ENCODE peak calls at places on chromosomes 5 and 9, in seven cellular contexts. P is IMR-90, X is neuronal stem cell, U is H9, V is mesendoderm, S is trophoblast cell, T is H1. I is an unnamed sample. For H3K79me1, the result is how much of the 10 kb centered on the place peaks cover.

GRCh38 chr5:60633336-60633735 is 66.6 kb downstream of the DEPDC1B start:
- DNase-seq in P (peak), X (no peak), U (no peak), V (peak), S (peak), T (no peak), I (peak)

GRCh38 chr5:73619606-73620334 is 6.2 kb upstream of the ARHGEF28 start:
- DNase-seq in P (no peak), X (no peak), U (no peak), V (no peak), S (no peak), T (no peak), I (no peak)

GRCh38 chr9:15135167-15135792 is 171.7 kb downstream of the TTC39B start:
- DNase-seq in P (peak), X (peak), U (peak), V (peak), S (peak), T (no peak), I (peak)

GRCh38 chr9:93603011-93603410 is 26.6 kb downstream of the PHF2 start:
- DNase-seq in P (no peak), X (no peak), U (no peak), V (no peak), S (no peak), T (no peak), I (no peak)

GRCh38 chr5:94304146-94304545 is 314.3 kb downstream of the KIAA0825 start:
- DNase-seq in P (no peak), X (no peak), U (no peak), V (no peak), S (no peak), T (no peak), I (no peak)

GRCh38 chr9:5554254-5554653 is 43.9 kb downstream of the PDCD1LG2 start:
- DNase-seq in P (peak), X (no peak), U (no peak), V (no peak), S (no peak), T (no peak), I (no peak)

GRCh38 chr5:116880150-116880549 is 305.5 kb upstream of the SEMA6A start:
- DNase-seq in P (no peak), X (no peak), U (no peak), V (no peak), S (no peak), T (no peak), I (no peak)

GRCh38 chr5:139369181-139369580 is 13.9 kb downstream of the SLC23A1 start:
- DNase-seq in P (peak), X (no peak), U (no peak), V (no peak), S (no peak), T (no peak), I (no peak)

GRCh38 chr9:75190762-75191161 is 102.4 kb downstream of the OSTF1 start:
- DNase-seq in P (no peak), X (no peak), U (no peak), V (no peak), S (no peak), T (no peak), I (no peak)

GRCh38 chr9:13728121-13728520 is 448.6 kb upstream of the MPDZ start:
- DNase-seq in P (no peak), X (no peak), U (no peak), V (no peak), S (no peak), T (no peak), I (no peak)

GRCh38 chr5:40877371-40877988 is 31.8 kb upstream of the C7 start:
- DNase-seq in P (no peak), X (no peak), U (no peak), V (no peak), S (peak), T (no peak), I (no peak)

GRCh38 chr9:100499460-100499859 is 26.5 kb downstream of the TMEFF1 start:
- DNase-seq in P (no peak), X (no peak), U (no peak), V (no peak), S (no peak), T (no peak), I (no peak)

GRCh38 chr9:124657526-124657925 is 113.6 kb downstream of the NR6A1 start:
- DNase-seq in P (no peak), X (no peak), U (no peak), V (no peak), S (no peak), T (no peak), I (peak)
- H3K79me1 ChIP-seq in P (under half), X (under half), U (under half), V (under half), S (under half), T (under half), I (under half)

DNA sequence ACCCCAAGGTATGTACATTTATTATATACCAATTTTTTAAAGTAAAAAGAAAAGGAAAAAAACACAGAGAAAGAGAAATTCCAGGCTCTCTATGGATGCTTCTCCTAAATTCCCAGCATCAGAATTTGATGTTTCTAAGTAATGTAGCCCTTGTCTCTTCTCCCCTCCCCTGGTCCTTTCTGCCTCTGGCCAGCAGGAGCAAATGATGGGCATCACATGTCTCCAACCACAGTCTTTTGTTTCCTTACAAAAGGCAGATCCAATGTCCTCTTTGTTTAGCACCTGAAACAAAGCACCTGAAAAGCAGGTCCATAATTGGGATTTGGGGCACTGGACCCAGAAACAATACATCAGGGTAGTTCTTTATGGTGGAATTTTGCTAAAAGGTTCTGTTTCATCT is 50.4 kb upstream of the APC start:
- DNase-seq in P (no peak), X (no peak), U (peak), V (peak), S (no peak), T (peak), I (no peak)
- H3K18ac ChIP-seq in P (no peak), X (no peak), U (no peak), V (no peak), S (no peak), T (no peak), I (no peak)

DNA sequence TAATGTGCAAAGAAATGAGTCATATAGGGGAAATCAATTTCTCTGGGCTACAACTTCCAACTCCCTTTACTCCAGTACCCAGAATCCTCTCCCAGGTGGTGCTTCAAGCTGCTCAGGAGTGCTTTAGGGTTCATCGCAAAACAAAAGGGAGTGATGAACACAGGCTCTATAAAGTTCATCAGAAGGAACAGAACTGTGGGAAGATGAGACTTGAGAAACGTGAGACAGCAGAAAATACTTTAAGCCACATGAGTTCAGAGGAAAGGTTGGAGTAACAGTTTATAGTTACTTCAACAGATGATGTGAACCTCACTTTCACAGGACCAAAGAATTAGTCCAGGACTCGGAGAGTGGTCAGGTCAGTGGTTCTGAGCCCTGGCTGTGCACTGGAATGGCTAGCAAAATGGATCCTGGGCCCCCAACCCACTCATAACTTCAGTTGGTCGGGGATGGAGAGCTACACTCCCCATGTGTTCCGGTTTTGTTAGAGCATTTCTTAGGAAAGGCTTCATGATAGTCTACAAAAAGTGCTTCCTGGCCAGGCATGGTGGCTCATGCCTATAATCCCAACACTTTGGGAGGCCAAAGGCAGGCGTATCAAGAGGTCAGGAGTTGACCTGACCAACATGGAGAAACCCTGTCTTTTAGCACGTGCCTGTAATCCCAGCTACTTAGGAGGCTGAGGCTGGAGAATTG is 4.3 kb downstream of the RPL12 start:
- DNase-seq in P (no peak), X (no peak), U (no peak), V (no peak), S (no peak), T (no peak), I (no peak)
- H2BK120ac ChIP-seq in P (no peak), X (no peak), U (no peak), V (no peak), S (no peak), T (no peak), I (no peak)

DNA sequence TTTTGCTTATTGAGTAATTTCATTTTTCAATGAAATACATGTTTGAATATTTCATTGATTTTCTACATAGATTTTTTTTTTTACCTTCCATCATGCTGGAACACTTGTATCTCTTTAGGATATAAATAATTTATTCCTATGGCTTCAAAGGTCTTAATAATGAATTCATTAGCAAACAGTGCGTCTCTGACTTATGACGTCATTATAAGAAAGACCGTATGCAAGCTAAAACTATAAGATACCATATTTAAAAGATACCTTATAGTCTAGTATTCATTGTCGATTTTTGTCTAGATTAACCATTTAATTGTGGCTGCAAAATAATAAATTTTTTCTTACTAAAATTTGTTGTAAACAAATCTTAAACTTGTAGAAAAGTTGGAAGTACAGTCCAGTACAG is 187.7 kb upstream of the CHD1 start:
- DNase-seq in P (no peak), X (no peak), U (no peak), V (no peak), S (no peak), T (no peak), I (no peak)
- H3K79me1 ChIP-seq in P (under half), X (under half), U (under half), V (under half), S (under half), T (under half), I (under half)

GRCh38 chr9:130453487-130453886 is 8.7 kb downstream of the ASS1 start:
- DNase-seq in P (peak), X (no peak), U (no peak), V (no peak), S (no peak), T (no peak), I (peak)
- H3K18ac ChIP-seq in P (no peak), X (peak), U (no peak), V (no peak), S (no peak), T (no peak), I (no peak)

GRCh38 chr5:149322518-149322917 is 22.8 kb upstream of the GRPEL2 start:
- DNase-seq in P (no peak), X (no peak), U (peak), V (no peak), S (no peak), T (no peak), I (no peak)

GRCh38 chr5:149317281-149318048 is 27.8 kb upstream of the GRPEL2 start:
- DNase-seq in P (peak), X (peak), U (no peak), V (peak), S (no peak), T (no peak), I (peak)

GRCh38 chr5:149323235-149324205 is 21.8 kb upstream of the GRPEL2 start:
- DNase-seq in P (peak), X (no peak), U (no peak), V (no peak), S (no peak), T (no peak), I (peak)

GRCh38 chr5:149319174-149319573 is 26.1 kb upstream of the GRPEL2 start:
- DNase-seq in P (no peak), X (no peak), U (no peak), V (no peak), S (no peak), T (no peak), I (no peak)

GRCh38 chr5:149320791-149321330 is 24.4 kb upstream of the GRPEL2 start:
- DNase-seq in P (peak), X (peak), U (peak), V (peak), S (peak), T (no peak), I (peak)
- H2BK120ac ChIP-seq in P (peak), X (no peak), U (no peak), V (no peak), S (no peak), T (no peak), I (peak)

GRCh38 chr9:135116892-135117680 is 29.6 kb downstream of the OLFM1 start:
- DNase-seq in P (no peak), X (no peak), U (no peak), V (peak), S (no peak), T (no peak), I (no peak)
- H3K79me1 ChIP-seq in P (under half), X (under half), U (under half), V (under half), S (under half), T (under half), I (under half)

I was measured in mesenchymal stem cell.